ENCODE peak calls at places on chromosomes 16 and 17, in seven cellular contexts. One of them, this sample, is unnamed. For H3K9me3, the result is how much of the 10 kb centered on the place peaks cover.

GRCh38 chr17:20291076-20291475 is 176.3 kb downstream of the LGALS9B start:
- DNase-seq in fibroblast of lung: no peak
- DNase-seq in endothelial cell of umbilical vein: no peak
- DNase-seq in lower lobe of right lung: no peak
- DNase-seq in A549: no peak
- DNase-seq in Peyer's patch: no peak
- DNase-seq in H9: no peak
- DNase-seq in this sample: no peak

GRCh38 chr17:52390422-52390821 is 231.9 kb upstream of the CA10 start:
- DNase-seq in fibroblast of lung: no peak
- DNase-seq in endothelial cell of umbilical vein: no peak
- DNase-seq in lower lobe of right lung: no peak
- DNase-seq in A549: no peak
- DNase-seq in Peyer's patch: no peak
- DNase-seq in H9: no peak
- DNase-seq in this sample: no peak

GRCh38 chr17:16250635-16251034 is 33.6 kb downstream of the PIGL start:
- DNase-seq in fibroblast of lung: peak
- DNase-seq in endothelial cell of umbilical vein: no peak
- DNase-seq in lower lobe of right lung: no peak
- DNase-seq in A549: no peak
- DNase-seq in Peyer's patch: no peak
- DNase-seq in H9: no peak
- DNase-seq in this sample: no peak

GRCh38 chr17:349666-350065 is 2.9 kb downstream of the RPH3AL start:
- DNase-seq in fibroblast of lung: no peak
- DNase-seq in endothelial cell of umbilical vein: peak
- DNase-seq in lower lobe of right lung: no peak
- DNase-seq in A549: no peak
- DNase-seq in Peyer's patch: no peak
- DNase-seq in H9: no peak
- DNase-seq in this sample: no peak

GRCh38 chr17:28317965-28318758 is 838 bp upstream of the TMEM97 start:
- DNase-seq in fibroblast of lung: no peak
- DNase-seq in endothelial cell of umbilical vein: peak
- DNase-seq in lower lobe of right lung: no peak
- DNase-seq in A549: no peak
- DNase-seq in Peyer's patch: peak
- DNase-seq in H9: peak
- DNase-seq in this sample: no peak

GRCh38 chr17:34365340-34365739 is 2.3 kb upstream of the CCL1 start:
- DNase-seq in fibroblast of lung: no peak
- DNase-seq in endothelial cell of umbilical vein: peak
- DNase-seq in lower lobe of right lung: no peak
- DNase-seq in A549: no peak
- DNase-seq in Peyer's patch: no peak
- DNase-seq in H9: no peak
- DNase-seq in this sample: no peak

GRCh38 chr17:20202141-20202574 is 193.0 kb downstream of the SPECC1 start:
- DNase-seq in fibroblast of lung: no peak
- DNase-seq in endothelial cell of umbilical vein: no peak
- DNase-seq in lower lobe of right lung: no peak
- DNase-seq in A549: peak
- DNase-seq in Peyer's patch: no peak
- DNase-seq in H9: peak
- DNase-seq in this sample: peak

GRCh38 chr17:40447148-40447644 is 3.9 kb downstream of the IGFBP4 start:
- DNase-seq in fibroblast of lung: no peak
- DNase-seq in endothelial cell of umbilical vein: no peak
- DNase-seq in lower lobe of right lung: no peak
- DNase-seq in A549: no peak
- DNase-seq in Peyer's patch: no peak
- DNase-seq in H9: no peak
- DNase-seq in this sample: no peak

GRCh38 chr17:33927732-33928133 is 327.4 kb upstream of the CCL2 start:
- DNase-seq in fibroblast of lung: peak
- DNase-seq in endothelial cell of umbilical vein: no peak
- DNase-seq in lower lobe of right lung: no peak
- DNase-seq in A549: no peak
- DNase-seq in Peyer's patch: no peak
- DNase-seq in H9: no peak
- DNase-seq in this sample: no peak

GRCh38 chr17:47738178-47738577 is 5.1 kb downstream of the TBX21 start:
- DNase-seq in fibroblast of lung: no peak
- DNase-seq in endothelial cell of umbilical vein: no peak
- DNase-seq in lower lobe of right lung: no peak
- DNase-seq in A549: no peak
- DNase-seq in Peyer's patch: no peak
- DNase-seq in H9: no peak
- DNase-seq in this sample: no peak

GRCh38 chr16:11691771-11692170 is 23.5 kb downstream of the SNN start:
- DNase-seq in fibroblast of lung: no peak
- DNase-seq in endothelial cell of umbilical vein: no peak
- DNase-seq in lower lobe of right lung: no peak
- DNase-seq in A549: no peak
- DNase-seq in Peyer's patch: no peak
- DNase-seq in H9: no peak
- DNase-seq in this sample: no peak

GRCh38 chr17:164536-165235 is 16.8 kb downstream of the DOC2B start:
- DNase-seq in fibroblast of lung: peak
- DNase-seq in endothelial cell of umbilical vein: peak
- DNase-seq in lower lobe of right lung: no peak
- DNase-seq in A549: peak
- DNase-seq in Peyer's patch: no peak
- DNase-seq in H9: peak
- DNase-seq in this sample: no peak

GRCh38 chr16:66274335-66275110 is 92.0 kb upstream of the CDH5 start:
- DNase-seq in fibroblast of lung: peak
- DNase-seq in endothelial cell of umbilical vein: peak
- DNase-seq in lower lobe of right lung: no peak
- DNase-seq in A549: peak
- DNase-seq in Peyer's patch: no peak
- DNase-seq in H9: peak
- DNase-seq in this sample: no peak

GRCh38 chr16:88903267-88903666 is 36.8 kb upstream of the PABPN1L start:
- DNase-seq in fibroblast of lung: no peak
- DNase-seq in endothelial cell of umbilical vein: no peak
- DNase-seq in lower lobe of right lung: no peak
- DNase-seq in A549: no peak
- DNase-seq in Peyer's patch: no peak
- DNase-seq in H9: no peak
- DNase-seq in this sample: no peak

GRCh38 chr17:47717845-47718621 is 15.0 kb upstream of the TBX21 start:
- DNase-seq in fibroblast of lung: no peak
- DNase-seq in endothelial cell of umbilical vein: no peak
- DNase-seq in lower lobe of right lung: no peak
- DNase-seq in A549: no peak
- DNase-seq in Peyer's patch: no peak
- DNase-seq in H9: no peak
- DNase-seq in this sample: no peak

GRCh38 chr17:57466042-57466471 is 209.7 kb downstream of the MSI2 start:
- DNase-seq in fibroblast of lung: no peak
- DNase-seq in endothelial cell of umbilical vein: no peak
- DNase-seq in lower lobe of right lung: no peak
- DNase-seq in A549: no peak
- DNase-seq in Peyer's patch: no peak
- DNase-seq in H9: peak
- DNase-seq in this sample: no peak

GRCh38 chr16:54242199-54242598 is 44.4 kb downstream of the IRX3 start:
- DNase-seq in fibroblast of lung: no peak
- DNase-seq in endothelial cell of umbilical vein: peak
- DNase-seq in lower lobe of right lung: no peak
- DNase-seq in A549: peak
- DNase-seq in Peyer's patch: no peak
- DNase-seq in H9: peak
- DNase-seq in this sample: peak

GRCh38 chr17:81930142-81931125 is 2.9 kb upstream of the MAFG start:
- DNase-seq in fibroblast of lung: no peak
- DNase-seq in endothelial cell of umbilical vein: no peak
- DNase-seq in lower lobe of right lung: no peak
- DNase-seq in A549: no peak
- DNase-seq in Peyer's patch: peak
- DNase-seq in H9: no peak
- DNase-seq in this sample: no peak

GRCh38 chr17:57455063-57455914 is 199.0 kb downstream of the MSI2 start:
- DNase-seq in fibroblast of lung: peak
- DNase-seq in endothelial cell of umbilical vein: no peak
- DNase-seq in lower lobe of right lung: no peak
- DNase-seq in A549: no peak
- DNase-seq in Peyer's patch: no peak
- DNase-seq in H9: no peak
- DNase-seq in this sample: no peak

GRCh38 chr16:9845661-9846361 is 336.4 kb downstream of the GRIN2A start:
- DNase-seq in fibroblast of lung: peak
- DNase-seq in endothelial cell of umbilical vein: peak
- DNase-seq in lower lobe of right lung: no peak
- DNase-seq in A549: peak
- DNase-seq in Peyer's patch: no peak
- DNase-seq in H9: no peak
- DNase-seq in this sample: no peak

GRCh38 chr16:78256686-78257375 is 157.4 kb downstream of the WWOX start:
- DNase-seq in fibroblast of lung: no peak
- DNase-seq in endothelial cell of umbilical vein: no peak
- DNase-seq in lower lobe of right lung: no peak
- DNase-seq in A549: no peak
- DNase-seq in Peyer's patch: no peak
- DNase-seq in H9: no peak
- DNase-seq in this sample: no peak

GRCh38 chr16:53057658-53058057 is 2.9 kb downstream of the CHD9 start:
- DNase-seq in fibroblast of lung: no peak
- DNase-seq in endothelial cell of umbilical vein: no peak
- DNase-seq in lower lobe of right lung: no peak
- DNase-seq in A549: no peak
- DNase-seq in Peyer's patch: no peak
- DNase-seq in H9: no peak
- DNase-seq in this sample: no peak

GRCh38 chr17:64354396-64354795 is 36.3 kb downstream of the PECAM1 start:
- DNase-seq in fibroblast of lung: no peak
- DNase-seq in endothelial cell of umbilical vein: no peak
- DNase-seq in lower lobe of right lung: no peak
- DNase-seq in A549: no peak
- DNase-seq in Peyer's patch: no peak
- DNase-seq in H9: no peak
- DNase-seq in this sample: no peak

GRCh38 chr17:40432864-40433528 is 10.3 kb upstream of the IGFBP4 start:
- DNase-seq in fibroblast of lung: peak
- DNase-seq in endothelial cell of umbilical vein: no peak
- DNase-seq in lower lobe of right lung: no peak
- DNase-seq in A549: no peak
- DNase-seq in Peyer's patch: peak
- DNase-seq in H9: peak
- DNase-seq in this sample: no peak

GRCh38 chr16:48501516-48502377 is 108.2 kb downstream of the N4BP1 start:
- DNase-seq in fibroblast of lung: no peak
- DNase-seq in endothelial cell of umbilical vein: no peak
- DNase-seq in lower lobe of right lung: no peak
- DNase-seq in A549: peak
- DNase-seq in Peyer's patch: no peak
- DNase-seq in H9: no peak
- DNase-seq in this sample: no peak

GRCh38 chr17:34620458-34620857 is 41.1 kb downstream of the TMEM132E start:
- DNase-seq in fibroblast of lung: no peak
- DNase-seq in endothelial cell of umbilical vein: no peak
- DNase-seq in lower lobe of right lung: no peak
- DNase-seq in A549: no peak
- DNase-seq in Peyer's patch: no peak
- DNase-seq in H9: no peak
- DNase-seq in this sample: no peak

GRCh38 chr16:82732461-82732860 is 105.7 kb downstream of the CDH13 start:
- DNase-seq in fibroblast of lung: no peak
- DNase-seq in endothelial cell of umbilical vein: no peak
- DNase-seq in lower lobe of right lung: no peak
- DNase-seq in A549: no peak
- DNase-seq in Peyer's patch: no peak
- DNase-seq in H9: no peak
- DNase-seq in this sample: no peak

GRCh38 chr17:50279639-50280038 is 5.4 kb downstream of the TMEM92 start:
- DNase-seq in fibroblast of lung: no peak
- DNase-seq in endothelial cell of umbilical vein: no peak
- DNase-seq in lower lobe of right lung: no peak
- DNase-seq in A549: no peak
- DNase-seq in Peyer's patch: no peak
- DNase-seq in H9: no peak
- DNase-seq in this sample: no peak
- H3K9me3 ChIP-seq in fibroblast of lung: under half
- H3K9me3 ChIP-seq in endothelial cell of umbilical vein: under half
- H3K9me3 ChIP-seq in lower lobe of right lung: under half
- H3K9me3 ChIP-seq in A549: under half
- H3K9me3 ChIP-seq in Peyer's patch: under half
- H3K9me3 ChIP-seq in H9: under half
- H3K9me3 ChIP-seq in this sample: under half

GRCh38 chr16:85390511-85391174 is 222.5 kb upstream of the GSE1 start:
- DNase-seq in fibroblast of lung: peak
- DNase-seq in endothelial cell of umbilical vein: no peak
- DNase-seq in lower lobe of right lung: peak
- DNase-seq in A549: peak
- DNase-seq in Peyer's patch: peak
- DNase-seq in H9: no peak
- DNase-seq in this sample: no peak
- H3K27ac ChIP-seq in fibroblast of lung: peak
- H3K27ac ChIP-seq in endothelial cell of umbilical vein: no peak
- H3K27ac ChIP-seq in lower lobe of right lung: peak
- H3K27ac ChIP-seq in A549: peak
- H3K27ac ChIP-seq in Peyer's patch: peak
- H3K27ac ChIP-seq in H9: no peak
- H3K27ac ChIP-seq in this sample: no peak

DNA sequence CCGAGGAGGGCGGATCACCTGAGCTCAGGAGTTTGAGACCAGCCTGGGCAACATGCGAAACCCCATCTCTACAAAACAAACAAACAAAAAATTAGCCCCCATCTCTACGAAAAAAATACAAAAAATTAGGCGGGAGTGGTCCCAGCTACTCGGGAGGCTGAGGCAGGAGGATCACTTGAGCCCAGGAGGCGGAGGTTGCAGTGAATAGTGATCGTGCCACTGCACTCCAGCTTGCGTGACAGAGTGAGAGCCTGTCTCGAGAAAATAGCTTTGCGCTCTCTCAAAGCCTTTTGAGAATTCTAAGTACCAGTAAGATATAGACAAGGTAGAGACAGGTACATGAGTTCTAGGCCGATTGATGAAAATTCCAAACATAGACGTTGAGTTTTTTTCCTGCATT is 2.0 kb downstream of the SOCS7 start:
- DNase-seq in fibroblast of lung: no peak
- DNase-seq in endothelial cell of umbilical vein: no peak
- DNase-seq in lower lobe of right lung: no peak
- DNase-seq in A549: no peak
- DNase-seq in Peyer's patch: no peak
- DNase-seq in H9: no peak
- DNase-seq in this sample: no peak
- H3K9me3 ChIP-seq in fibroblast of lung: under half
- H3K9me3 ChIP-seq in endothelial cell of umbilical vein: under half
- H3K9me3 ChIP-seq in lower lobe of right lung: under half
- H3K9me3 ChIP-seq in A549: under half
- H3K9me3 ChIP-seq in Peyer's patch: under half
- H3K9me3 ChIP-seq in H9: under half
- H3K9me3 ChIP-seq in this sample: under half

DNA sequence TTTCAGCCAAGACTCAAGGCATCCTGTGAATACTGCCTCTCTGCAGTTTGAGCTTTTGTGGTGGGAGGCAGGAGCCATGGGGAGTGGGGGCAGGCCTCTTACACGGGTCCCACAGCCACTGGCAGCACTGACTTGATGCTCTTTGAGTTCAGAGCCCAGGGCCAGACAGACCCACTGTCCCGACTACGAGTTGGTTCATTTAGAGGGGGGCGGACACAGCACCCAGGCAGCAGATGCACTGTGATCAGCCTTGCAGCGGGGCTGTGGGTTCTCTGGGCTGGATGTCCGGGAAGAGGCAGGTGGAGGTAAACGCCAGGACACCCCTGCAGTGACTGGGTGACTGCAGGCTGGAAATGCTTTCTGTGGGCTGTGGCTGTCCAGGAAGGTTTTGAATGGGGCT is 237.1 kb downstream of the SEC14L1 start:
- DNase-seq in fibroblast of lung: no peak
- DNase-seq in endothelial cell of umbilical vein: no peak
- DNase-seq in lower lobe of right lung: no peak
- DNase-seq in A549: no peak
- DNase-seq in Peyer's patch: no peak
- DNase-seq in H9: no peak
- DNase-seq in this sample: no peak
- H3K27ac ChIP-seq in fibroblast of lung: peak
- H3K27ac ChIP-seq in endothelial cell of umbilical vein: no peak
- H3K27ac ChIP-seq in lower lobe of right lung: peak
- H3K27ac ChIP-seq in A549: no peak
- H3K27ac ChIP-seq in Peyer's patch: peak
- H3K27ac ChIP-seq in H9: no peak
- H3K27ac ChIP-seq in this sample: no peak

This sample was measured in iPS DF 6.9.